ENCODE peak calls at places on chromosomes 5 and 9, in four cellular contexts. S, J, W and Z are unnamed samples.
A peak's percentile ranks its signal among the peaks of the same experiment; 100 is the strongest.

GRCh38 chr5:142655339-142656267 is 30.3 kb downstream of the FGF1 start:
- DNase-seq in S (peak; percentile 67), J (peak; percentile 84), W (peak; percentile 88), Z (peak; percentile 87)

GRCh38 chr5:59161206-59162105 is 578.6 kb downstream of the RAB3C start:
- DNase-seq in S (no peak), J (no peak), W (no peak), Z (no peak)

GRCh38 chr5:61455179-61456006 is 123.3 kb downstream of the ZSWIM6 start:
- DNase-seq in S (no peak), J (no peak), W (no peak), Z (no peak)

GRCh38 chr5:36897616-36898015 is 21.0 kb downstream of the NIPBL start:
- DNase-seq in S (no peak), J (no peak), W (no peak), Z (no peak)

GRCh38 chr5:87079219-87079618 is 188.5 kb upstream of the RASA1 start:
- DNase-seq in S (peak; percentile 10), J (no peak), W (no peak), Z (peak; percentile 14)

GRCh38 chr5:147956842-147957223 is 50.5 kb upstream of the C5orf46 start:
- DNase-seq in S (no peak), J (peak; percentile 64), W (no peak), Z (no peak)

GRCh38 chr5:32769711-32770110 is 58.6 kb downstream of the NPR3 start:
- DNase-seq in S (no peak), J (no peak), W (no peak), Z (no peak)

GRCh38 chr5:538271-538771 is 14.1 kb upstream of the SLC9A3 start:
- DNase-seq in S (no peak), J (no peak), W (peak; percentile 10), Z (no peak)

GRCh38 chr5:108382784-108383358 is 973 bp upstream of the FBXL17 start:
- DNase-seq in S (peak; percentile 14), J (no peak), W (no peak), Z (no peak)

GRCh38 chr5:113574417-113574816 is 60.9 kb downstream of the YTHDC2 start:
- DNase-seq in S (no peak), J (peak; percentile 52), W (no peak), Z (no peak)

GRCh38 chr5:134534058-134534725 is 8.7 kb downstream of the JADE2 start:
- DNase-seq in S (no peak), J (no peak), W (no peak), Z (no peak)

GRCh38 chr5:13990896-13991295 is 46.4 kb upstream of the DNAH5 start:
- DNase-seq in S (no peak), J (no peak), W (no peak), Z (no peak)

GRCh38 chr5:54514841-54515432 is 2.6 kb upstream of the SNX18 start:
- DNase-seq in S (no peak), J (no peak), W (no peak), Z (no peak)

GRCh38 chr9:136399176-136400037 is 563 bp downstream of the SNAPC4 start:
- DNase-seq in S (peak; percentile 26), J (peak; percentile 16), W (peak; percentile 28), Z (no peak)

GRCh38 chr5:171975262-171975876 is 31.1 kb downstream of the FBXW11 start:
- DNase-seq in S (no peak), J (peak; percentile 49), W (no peak), Z (no peak)

GRCh38 chr5:142748568-142749249 is 21.5 kb upstream of the ARHGAP26 start:
- DNase-seq in S (peak; percentile 58), J (peak; percentile 84), W (peak; percentile 53), Z (no peak)

GRCh38 chr9:35501941-35502340 is 12.0 kb downstream of the RUSC2 start:
- DNase-seq in S (no peak), J (no peak), W (no peak), Z (no peak)

GRCh38 chr5:10584714-10585113 is 20.8 kb downstream of the ANKRD33B start:
- DNase-seq in S (no peak), J (no peak), W (no peak), Z (no peak)